ENCODE peak calls at places on chromosome 2, in six cellular contexts. K is CD8-positive, alpha-beta memory T cell; Z is aorta; W is pancreas; P is sigmoid colon; A is tibial nerve. C is an unnamed sample. For H3K4me1, the result is how much of the 10 kb centered on the place peaks cover.

GRCh38 chr2:1591978-1592907 is 152.1 kb downstream of the PXDN start:
- DNase-seq in P (peak), W (peak), A (peak), K (no peak), Z (peak), C (peak)

GRCh38 chr2:100309973-100310719 is 12.2 kb downstream of the LONRF2 start:
- DNase-seq in P (no peak), Z (no peak), A (no peak), K (no peak), W (no peak), C (no peak)

GRCh38 chr2:33655626-33656025 is 56.5 kb upstream of the FAM98A start:
- DNase-seq in W (no peak), K (no peak), A (no peak), Z (no peak), P (no peak), C (no peak)

GRCh38 chr2:75200140-75200985 is 1.0 kb upstream of the TACR1 start:
- DNase-seq in A (no peak), K (no peak), Z (peak), W (peak), P (peak), C (no peak)

GRCh38 chr2:45259144-45259543 is 249.9 kb upstream of the SIX2 start:
- DNase-seq in Z (no peak), A (no peak), P (no peak), W (no peak), K (no peak), C (no peak)

GRCh38 chr2:12607971-12608370 is 108.8 kb upstream of the TRIB2 start:
- DNase-seq in K (no peak), Z (no peak), W (no peak), P (no peak), A (no peak), C (no peak)

GRCh38 chr2:195318440-195319111 is 338.4 kb upstream of the SLC39A10 start:
- DNase-seq in W (peak), K (no peak), A (no peak), Z (no peak), P (no peak), C (no peak)

GRCh38 chr2:170088776-170089175 is 89.2 kb upstream of the MYO3B start:
- DNase-seq in A (no peak), W (no peak), K (no peak), P (no peak), Z (no peak), C (no peak)

GRCh38 chr2:99297990-99298389 is 3.0 kb downstream of the LYG1 start:
- DNase-seq in Z (no peak), K (no peak), W (no peak), A (no peak), P (no peak), C (no peak)

GRCh38 chr2:75587954-75588587 is 27.3 kb upstream of the EVA1A start:
- DNase-seq in W (no peak), P (no peak), Z (no peak), A (no peak), K (no peak), C (no peak)

GRCh38 chr2:160271166-160272086 is 71.4 kb upstream of the ITGB6 start:
- DNase-seq in K (no peak), W (peak), P (no peak), Z (no peak), A (no peak), C (peak)

GRCh38 chr2:169438476-169438875 is 40.8 kb upstream of the BBS5 start:
- DNase-seq in Z (no peak), P (no peak), W (no peak), A (no peak), K (no peak), C (no peak)

GRCh38 chr2:178478102-178478441 is 328 bp downstream of the FKBP7 start:
- DNase-seq in P (peak), W (peak), Z (no peak), A (no peak), K (no peak), C (no peak)

GRCh38 chr2:26649992-26650712 is 9.0 kb upstream of the CIB4 start:
- DNase-seq in P (no peak), A (no peak), Z (no peak), W (no peak), K (no peak), C (no peak)

GRCh38 chr2:231182500-231182899 is 15.9 kb upstream of the ARMC9 start:
- DNase-seq in Z (no peak), W (no peak), A (no peak), P (no peak), K (no peak), C (no peak)

GRCh38 chr2:155310589-155310988 is 612.1 kb downstream of the KCNJ3 start:
- DNase-seq in P (no peak), Z (no peak), W (no peak), K (no peak), A (no peak), C (no peak)

GRCh38 chr2:197079832-197080555 is 153.5 kb upstream of the PGAP1 start:
- DNase-seq in P (no peak), A (no peak), W (no peak), K (no peak), Z (no peak), C (peak)

GRCh38 chr2:130865401-130865800 is 28.7 kb downstream of the ARHGEF4 start:
- DNase-seq in Z (no peak), W (no peak), K (no peak), P (no peak), A (no peak), C (no peak)

DNA sequence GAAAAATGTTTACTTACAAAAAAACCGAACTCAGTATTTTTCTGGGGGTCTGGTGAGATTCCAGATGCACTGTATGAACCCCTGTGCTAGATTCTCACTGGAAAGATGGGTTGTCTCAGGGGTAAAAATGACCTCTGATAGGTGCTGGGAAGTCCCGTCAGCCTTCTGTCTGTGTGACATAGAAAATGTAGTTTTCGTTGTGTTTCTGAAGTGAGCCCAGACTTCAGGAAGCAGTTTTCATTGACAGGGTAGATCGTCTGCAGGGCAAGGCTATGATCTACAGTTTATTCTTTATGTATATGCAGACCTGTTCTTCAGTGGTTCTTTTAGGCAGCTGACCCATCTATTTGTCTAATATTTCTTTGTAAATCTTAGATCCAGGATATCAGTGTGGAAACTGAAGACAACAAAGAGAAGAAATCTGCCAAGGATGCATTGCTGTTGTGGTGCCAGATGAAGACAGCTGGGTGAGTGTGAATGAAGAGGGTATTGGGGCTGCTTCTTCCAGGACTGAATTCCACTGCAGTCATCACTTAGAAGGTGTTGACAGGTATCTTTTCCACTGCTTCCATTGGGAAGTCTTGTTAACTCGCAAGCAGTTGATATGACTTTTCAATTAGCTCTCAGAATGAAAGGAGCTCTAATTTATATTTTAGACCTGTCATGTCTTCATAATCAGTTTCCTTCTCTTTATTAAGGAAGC is 107.5 kb upstream of the EML6 start:
- DNase-seq in A (no peak), Z (no peak), K (no peak), W (no peak), P (no peak), C (no peak)
- H3K4me1 ChIP-seq in A (under half), Z (under half), K (under half), W (under half), P (under half), C (under half)

GRCh38 chr2:55162284-55163006 is 69.6 kb downstream of the CLHC1 start:
- DNase-seq in A (no peak), Z (no peak), W (no peak), K (no peak), P (no peak), C (no peak)
- H3K4me1 ChIP-seq in A (under half), Z (under half), W (half or more), K (under half), P (half or more), C (under half)

DNA sequence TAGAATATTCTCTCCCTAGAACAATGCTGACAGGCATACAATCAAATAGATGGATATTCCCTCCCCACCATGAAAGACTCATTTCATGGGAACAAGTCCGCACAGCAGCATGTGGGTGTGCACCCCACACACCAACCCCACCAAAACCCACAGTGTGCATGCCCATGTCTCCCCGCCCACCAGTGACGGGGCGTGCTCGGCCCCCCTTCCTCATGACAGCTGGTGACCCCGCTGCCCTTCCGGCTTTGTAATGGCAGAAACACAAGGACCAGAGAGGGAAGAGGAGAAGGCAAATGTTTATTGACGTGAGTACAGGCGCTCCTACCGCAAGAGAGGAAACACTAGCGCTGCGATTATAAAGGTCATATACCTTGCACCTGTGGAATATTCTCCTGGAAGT is 30.8 kb upstream of the ODC1 start:
- DNase-seq in P (peak), W (no peak), K (no peak), Z (no peak), A (no peak), C (no peak)
- H3K4me1 ChIP-seq in P (under half), W (under half), K (under half), Z (under half), A (under half), C (under half)

GRCh38 chr2:234678721-234679120 is 181.8 kb upstream of the ARL4C start:
- DNase-seq in P (no peak), W (no peak), A (no peak), Z (no peak), K (no peak), C (no peak)
- H3K4me1 ChIP-seq in P (under half), W (under half), A (under half), Z (under half), K (under half), C (under half)

GRCh38 chr2:10410001-10410671 is 38.0 kb downstream of the ODC1 start:
- DNase-seq in A (no peak), P (no peak), W (no peak), Z (no peak), K (no peak), C (no peak)

GRCh38 chr2:10412380-10412779 is 35.7 kb downstream of the ODC1 start:
- DNase-seq in Z (no peak), P (no peak), A (no peak), K (no peak), W (peak), C (no peak)

GRCh38 chr2:10413488-10413887 is 34.6 kb downstream of the ODC1 start:
- DNase-seq in P (no peak), K (no peak), W (no peak), Z (no peak), A (no peak), C (no peak)

GRCh38 chr2:10410716-10411437 is 37.2 kb downstream of the ODC1 start:
- DNase-seq in K (no peak), Z (no peak), A (no peak), P (no peak), W (no peak), C (no peak)

DNA sequence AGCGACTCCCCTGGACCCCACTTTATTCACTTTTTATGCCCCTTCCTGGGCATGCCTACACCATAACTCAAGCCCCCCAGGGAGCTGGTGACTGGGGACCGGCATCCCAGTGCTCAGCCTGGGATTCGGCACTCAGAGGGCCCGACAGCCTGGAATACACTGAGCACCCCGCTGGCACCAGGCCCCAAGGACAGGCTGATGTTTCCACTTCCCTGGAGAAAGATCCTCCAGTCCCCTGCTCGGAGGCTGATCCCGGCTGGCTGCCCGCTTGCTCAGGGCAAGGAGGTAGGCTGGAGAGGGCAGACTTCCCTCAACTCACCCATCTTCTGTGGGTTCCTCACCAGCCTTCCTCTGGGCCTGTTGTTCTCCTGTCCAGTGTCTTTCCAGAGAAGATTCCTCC is 36.6 kb downstream of the ODC1 start:
- DNase-seq in P (no peak), W (no peak), K (no peak), Z (no peak), A (no peak), C (no peak)
- H3K4me1 ChIP-seq in P (under half), W (under half), K (under half), Z (under half), A (under half), C (under half)

DNA sequence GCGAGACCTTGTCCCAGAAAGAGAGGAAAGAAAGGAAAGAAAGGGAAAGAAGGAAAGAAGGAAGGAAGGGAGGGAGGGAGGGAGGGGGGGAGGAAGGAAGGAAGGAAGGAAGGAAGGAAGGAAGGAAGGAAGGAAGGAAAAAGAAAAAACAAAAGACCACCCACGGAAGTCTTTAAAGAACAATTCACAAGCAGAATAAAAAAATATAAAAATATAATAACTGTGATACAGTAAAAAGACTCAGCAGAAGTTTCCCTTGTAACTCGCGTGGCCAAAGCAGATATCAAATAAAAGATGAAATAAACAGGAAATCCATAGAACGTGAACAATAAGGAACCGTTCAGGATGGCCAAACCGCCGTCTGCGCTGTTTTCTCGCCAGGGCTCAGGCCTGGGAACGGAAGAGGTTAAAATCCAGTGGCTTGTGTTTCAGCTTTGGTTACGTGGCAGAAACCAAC is 1.2 kb upstream of the SLC1A4 start:
- DNase-seq in P (no peak), A (no peak), W (no peak), Z (no peak), K (no peak), C (no peak)
- H3K4me1 ChIP-seq in P (under half), A (under half), W (under half), Z (under half), K (under half), C (under half)

GRCh38 chr2:25315316-25315680 is 26.4 kb downstream of the DNMT3A start:
- DNase-seq in Z (no peak), P (no peak), K (no peak), W (no peak), A (no peak), C (no peak)
- H3K4me1 ChIP-seq in Z (under half), P (half or more), K (half or more), W (under half), A (under half), C (under half)

DNA sequence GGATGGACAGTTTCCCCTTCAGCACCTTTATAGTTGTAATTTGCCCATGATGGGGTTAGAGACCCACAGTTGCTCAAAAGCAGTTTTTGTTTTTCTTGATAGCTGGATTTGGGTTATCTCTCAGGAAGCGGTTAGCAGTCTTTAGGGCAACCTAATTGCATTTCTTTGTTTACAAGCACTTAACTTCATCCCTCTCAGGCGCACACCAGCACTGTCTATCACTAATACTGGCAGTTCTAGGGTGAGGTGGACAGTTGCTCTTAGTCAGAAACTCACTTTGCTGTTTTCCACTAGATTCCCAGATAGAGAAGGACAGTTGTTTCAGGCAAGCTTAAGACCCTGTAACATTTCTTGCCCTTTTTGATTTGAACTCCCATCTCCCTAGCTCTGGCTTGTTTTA is 146.0 kb downstream of the AGAP1 start:
- DNase-seq in Z (no peak), A (no peak), W (no peak), K (no peak), P (no peak), C (no peak)
- H3K4me1 ChIP-seq in Z (under half), A (under half), W (under half), K (under half), P (under half), C (under half)

DNA sequence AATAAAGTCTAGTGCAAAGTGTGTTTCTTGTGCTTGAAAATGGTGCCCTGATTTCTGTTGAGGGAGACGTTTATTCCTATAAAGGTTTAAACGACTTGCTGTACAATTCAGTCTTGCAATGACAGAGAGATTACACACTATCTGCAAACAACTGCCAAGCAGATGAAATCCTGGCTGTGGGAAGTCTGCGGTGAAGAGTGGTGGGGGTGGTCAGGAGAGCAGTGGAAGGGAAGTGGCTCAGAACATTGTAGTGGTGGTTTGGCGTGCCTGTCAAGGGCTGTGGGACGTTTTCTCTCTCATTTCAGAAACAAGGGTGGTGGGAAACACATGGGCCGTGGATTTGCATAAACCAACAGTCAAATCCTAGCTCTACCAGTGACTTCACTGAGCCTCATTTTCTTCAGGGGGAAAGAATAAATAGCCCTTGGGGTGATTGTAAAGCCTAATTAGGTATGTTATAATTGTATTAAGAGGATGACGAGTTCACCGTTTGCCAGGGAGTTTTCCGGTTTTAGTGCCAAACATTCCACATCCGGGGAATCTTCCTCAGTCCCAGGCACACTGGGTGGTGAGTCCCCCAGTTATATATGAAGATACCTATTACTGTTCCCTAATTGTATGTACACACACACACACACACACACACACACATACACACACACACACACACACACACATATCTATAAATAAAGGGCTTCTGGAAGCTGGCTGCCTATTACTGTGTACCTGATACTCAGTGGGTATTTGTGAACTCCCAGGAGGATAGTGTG is 115.0 kb downstream of the SPTBN1 start:
- DNase-seq in Z (peak), K (peak), W (no peak), A (no peak), P (peak), C (no peak)
- H3K4me1 ChIP-seq in Z (under half), K (half or more), W (half or more), A (under half), P (half or more), C (under half)

GRCh38 chr2:234679151-234679765 is 182.4 kb upstream of the ARL4C start:
- DNase-seq in Z (no peak), K (no peak), W (no peak), P (no peak), A (no peak), C (no peak)
- H3K4me1 ChIP-seq in Z (under half), K (under half), W (under half), P (under half), A (under half), C (under half)

C was measured in ovary.